ENCODE peak calls at places on chromosomes 6 and 20, in seven cellular contexts. One of them, this sample, is unnamed.

GRCh38 chr20:3704085-3704484 is 8.3 kb downstream of the SIGLEC1 start:
- DNase-seq in AG04449: no peak
- DNase-seq in neural crest cell: no peak
- DNase-seq in IMR-90: no peak
- DNase-seq in CD4-positive, alpha-beta T cell: no peak
- DNase-seq in AG09309: no peak
- DNase-seq in HCT116: no peak
- DNase-seq in this sample: no peak

GRCh38 chr6:73579851-73580246 is 59.0 kb upstream of the EEF1A1 start:
- DNase-seq in AG04449: peak
- DNase-seq in neural crest cell: no peak
- DNase-seq in IMR-90: peak
- DNase-seq in CD4-positive, alpha-beta T cell: no peak
- DNase-seq in AG09309: peak
- DNase-seq in HCT116: peak
- DNase-seq in this sample: peak

GRCh38 chr20:62149532-62150235 is 6.1 kb downstream of the SS18L1 start:
- DNase-seq in AG04449: no peak
- DNase-seq in neural crest cell: no peak
- DNase-seq in IMR-90: peak
- DNase-seq in CD4-positive, alpha-beta T cell: no peak
- DNase-seq in AG09309: no peak
- DNase-seq in HCT116: no peak
- DNase-seq in this sample: no peak

GRCh38 chr6:24357336-24358218 is at the start of gene DCDC2:
- DNase-seq in AG04449: no peak
- DNase-seq in neural crest cell: no peak
- DNase-seq in IMR-90: no peak
- DNase-seq in CD4-positive, alpha-beta T cell: peak
- DNase-seq in AG09309: no peak
- DNase-seq in HCT116: no peak
- DNase-seq in this sample: peak

GRCh38 chr6:43986177-43986825 is 141.0 kb downstream of the MRPL14 start:
- DNase-seq in AG04449: no peak
- DNase-seq in neural crest cell: no peak
- DNase-seq in IMR-90: no peak
- DNase-seq in CD4-positive, alpha-beta T cell: no peak
- DNase-seq in AG09309: no peak
- DNase-seq in HCT116: no peak
- DNase-seq in this sample: no peak

GRCh38 chr20:1526896-1527295 is 30.6 kb downstream of the SIRPD start:
- DNase-seq in AG04449: no peak
- DNase-seq in neural crest cell: no peak
- DNase-seq in IMR-90: peak
- DNase-seq in CD4-positive, alpha-beta T cell: no peak
- DNase-seq in AG09309: no peak
- DNase-seq in HCT116: no peak
- DNase-seq in this sample: no peak

GRCh38 chr20:47475419-47476044 is 26.2 kb upstream of the NCOA3 start:
- DNase-seq in AG04449: no peak
- DNase-seq in neural crest cell: no peak
- DNase-seq in IMR-90: no peak
- DNase-seq in CD4-positive, alpha-beta T cell: no peak
- DNase-seq in AG09309: no peak
- DNase-seq in HCT116: no peak
- DNase-seq in this sample: no peak

GRCh38 chr6:70758883-70759282 is 91.2 kb downstream of the SMAP1 start:
- DNase-seq in AG04449: no peak
- DNase-seq in neural crest cell: no peak
- DNase-seq in IMR-90: no peak
- DNase-seq in CD4-positive, alpha-beta T cell: no peak
- DNase-seq in AG09309: no peak
- DNase-seq in HCT116: no peak
- DNase-seq in this sample: no peak

GRCh38 chr6:105896052-105896820 is 189.9 kb upstream of the PRDM1 start:
- DNase-seq in AG04449: no peak
- DNase-seq in neural crest cell: no peak
- DNase-seq in IMR-90: peak
- DNase-seq in CD4-positive, alpha-beta T cell: no peak
- DNase-seq in AG09309: no peak
- DNase-seq in HCT116: no peak
- DNase-seq in this sample: no peak

GRCh38 chr20:44832724-44833123 is 22.4 kb upstream of the RIMS4 start:
- DNase-seq in AG04449: no peak
- DNase-seq in neural crest cell: no peak
- DNase-seq in IMR-90: no peak
- DNase-seq in CD4-positive, alpha-beta T cell: no peak
- DNase-seq in AG09309: no peak
- DNase-seq in HCT116: peak
- DNase-seq in this sample: no peak

GRCh38 chr6:32853541-32854375 is at the start of the genes PSMB9 and TAP1:
- DNase-seq in AG04449: peak
- DNase-seq in neural crest cell: peak
- DNase-seq in IMR-90: peak
- DNase-seq in CD4-positive, alpha-beta T cell: peak
- DNase-seq in AG09309: peak
- DNase-seq in HCT116: peak
- DNase-seq in this sample: peak

GRCh38 chr6:7282097-7282906 is 30.7 kb downstream of the SSR1 start:
- DNase-seq in AG04449: no peak
- DNase-seq in neural crest cell: no peak
- DNase-seq in IMR-90: no peak
- DNase-seq in CD4-positive, alpha-beta T cell: no peak
- DNase-seq in AG09309: no peak
- DNase-seq in HCT116: no peak
- DNase-seq in this sample: no peak

GRCh38 chr6:113414511-113414910 is 442.6 kb upstream of the MARCKS start:
- DNase-seq in AG04449: no peak
- DNase-seq in neural crest cell: no peak
- DNase-seq in IMR-90: peak
- DNase-seq in CD4-positive, alpha-beta T cell: no peak
- DNase-seq in AG09309: peak
- DNase-seq in HCT116: peak
- DNase-seq in this sample: peak

GRCh38 chr6:36197739-36198221 is 1.2 kb downstream of the BRPF3 start:
- DNase-seq in AG04449: no peak
- DNase-seq in neural crest cell: no peak
- DNase-seq in IMR-90: no peak
- DNase-seq in CD4-positive, alpha-beta T cell: no peak
- DNase-seq in AG09309: no peak
- DNase-seq in HCT116: no peak
- DNase-seq in this sample: no peak

GRCh38 chr6:53327017-53327395 is 21.7 kb downstream of the ELOVL5 start:
- DNase-seq in AG04449: no peak
- DNase-seq in neural crest cell: no peak
- DNase-seq in IMR-90: peak
- DNase-seq in CD4-positive, alpha-beta T cell: no peak
- DNase-seq in AG09309: no peak
- DNase-seq in HCT116: no peak
- DNase-seq in this sample: no peak

GRCh38 chr6:133892444-133893323 is 3.8 kb downstream of the TCF21 start:
- DNase-seq in AG04449: no peak
- DNase-seq in neural crest cell: no peak
- DNase-seq in IMR-90: peak
- DNase-seq in CD4-positive, alpha-beta T cell: no peak
- DNase-seq in AG09309: no peak
- DNase-seq in HCT116: no peak
- DNase-seq in this sample: no peak

GRCh38 chr6:3406928-3407809 is 49.7 kb downstream of the SLC22A23 start:
- DNase-seq in AG04449: no peak
- DNase-seq in neural crest cell: no peak
- DNase-seq in IMR-90: no peak
- DNase-seq in CD4-positive, alpha-beta T cell: no peak
- DNase-seq in AG09309: no peak
- DNase-seq in HCT116: no peak
- DNase-seq in this sample: peak

GRCh38 chr6:107490568-107491058 is 696 bp downstream of the SOBP start:
- DNase-seq in AG04449: no peak
- DNase-seq in neural crest cell: peak
- DNase-seq in IMR-90: no peak
- DNase-seq in CD4-positive, alpha-beta T cell: no peak
- DNase-seq in AG09309: no peak
- DNase-seq in HCT116: no peak
- DNase-seq in this sample: no peak

GRCh38 chr6:107488875-107489635 is 862 bp upstream of the SOBP start:
- DNase-seq in AG04449: no peak
- DNase-seq in neural crest cell: peak
- DNase-seq in IMR-90: peak
- DNase-seq in CD4-positive, alpha-beta T cell: no peak
- DNase-seq in AG09309: no peak
- DNase-seq in HCT116: no peak
- DNase-seq in this sample: peak

GRCh38 chr6:107491059-107491609 is 1.2 kb downstream of the SOBP start:
- DNase-seq in AG04449: no peak
- DNase-seq in neural crest cell: peak
- DNase-seq in IMR-90: peak
- DNase-seq in CD4-positive, alpha-beta T cell: no peak
- DNase-seq in AG09309: no peak
- DNase-seq in HCT116: no peak
- DNase-seq in this sample: no peak

GRCh38 chr6:107488174-107488874 is 1.6 kb upstream of the SOBP start:
- DNase-seq in AG04449: no peak
- DNase-seq in neural crest cell: no peak
- DNase-seq in IMR-90: no peak
- DNase-seq in CD4-positive, alpha-beta T cell: no peak
- DNase-seq in AG09309: no peak
- DNase-seq in HCT116: no peak
- DNase-seq in this sample: no peak

GRCh38 chr6:107489636-107490567 is at the start of gene SOBP:
- DNase-seq in AG04449: no peak
- DNase-seq in neural crest cell: peak
- DNase-seq in IMR-90: peak
- DNase-seq in CD4-positive, alpha-beta T cell: no peak
- DNase-seq in AG09309: no peak
- DNase-seq in HCT116: no peak
- DNase-seq in this sample: peak
- TF ChIP-seq CTCF in AG04449: no peak
- TF ChIP-seq CTCF in neural crest cell: peak
- TF ChIP-seq CTCF in IMR-90: no peak
- TF ChIP-seq CTCF in CD4-positive, alpha-beta T cell: no peak
- TF ChIP-seq CTCF in AG09309: no peak
- TF ChIP-seq CTCF in HCT116: no peak
- TF ChIP-seq CTCF in this sample: no peak

DNA sequence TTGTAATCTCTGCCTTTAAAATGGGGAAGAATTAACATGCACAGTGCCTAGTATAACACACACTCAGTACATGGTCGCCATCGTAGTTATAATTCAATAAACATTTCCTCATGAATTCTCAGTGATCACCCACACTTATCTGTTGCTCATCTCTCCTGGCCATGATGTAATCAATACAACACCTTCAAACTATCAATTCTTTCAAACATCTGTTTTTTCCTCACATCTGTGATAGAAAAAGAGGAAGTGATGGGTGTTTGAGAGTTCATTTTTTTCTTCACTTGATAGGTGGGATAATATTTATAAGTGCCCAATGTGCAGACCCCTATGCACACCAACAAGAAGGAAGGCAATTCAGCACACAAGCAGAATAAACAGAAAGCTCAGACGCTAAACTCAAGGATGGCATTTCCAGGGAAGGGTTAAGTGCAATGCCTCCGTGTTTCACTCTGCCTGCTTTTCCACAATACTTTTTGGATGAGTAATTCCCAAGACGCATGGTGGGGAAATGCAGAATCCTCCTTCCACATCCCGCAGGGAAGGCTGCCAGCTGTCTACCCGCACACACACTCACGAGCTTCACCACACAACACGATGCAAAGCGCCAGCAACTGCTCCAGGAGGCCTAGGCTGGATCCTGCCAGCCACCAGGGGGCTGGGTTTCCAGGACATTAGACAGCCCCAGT is 100.3 kb downstream of the GMPR start:
- DNase-seq in AG04449: peak
- DNase-seq in neural crest cell: no peak
- DNase-seq in IMR-90: peak
- DNase-seq in CD4-positive, alpha-beta T cell: no peak
- DNase-seq in AG09309: peak
- DNase-seq in HCT116: no peak
- DNase-seq in this sample: peak
- TF ChIP-seq CTCF in AG04449: peak
- TF ChIP-seq CTCF in neural crest cell: peak
- TF ChIP-seq CTCF in IMR-90: peak
- TF ChIP-seq CTCF in CD4-positive, alpha-beta T cell: no peak
- TF ChIP-seq CTCF in AG09309: peak
- TF ChIP-seq CTCF in HCT116: peak
- TF ChIP-seq CTCF in this sample: peak

GRCh38 chr6:142075516-142076101 is 57.1 kb upstream of the GJE1 start:
- DNase-seq in AG04449: no peak
- DNase-seq in neural crest cell: no peak
- DNase-seq in IMR-90: no peak
- DNase-seq in CD4-positive, alpha-beta T cell: no peak
- DNase-seq in AG09309: no peak
- DNase-seq in HCT116: no peak
- DNase-seq in this sample: no peak

GRCh38 chr6:142074516-142074915 is 58.2 kb upstream of the GJE1 start:
- DNase-seq in AG04449: no peak
- DNase-seq in neural crest cell: no peak
- DNase-seq in IMR-90: peak
- DNase-seq in CD4-positive, alpha-beta T cell: no peak
- DNase-seq in AG09309: no peak
- DNase-seq in HCT116: no peak
- DNase-seq in this sample: no peak

GRCh38 chr6:142071981-142072380 is 60.7 kb upstream of the GJE1 start:
- DNase-seq in AG04449: no peak
- DNase-seq in neural crest cell: no peak
- DNase-seq in IMR-90: no peak
- DNase-seq in CD4-positive, alpha-beta T cell: no peak
- DNase-seq in AG09309: no peak
- DNase-seq in HCT116: peak
- DNase-seq in this sample: no peak
- TF ChIP-seq CTCF in AG04449: no peak
- TF ChIP-seq CTCF in neural crest cell: no peak
- TF ChIP-seq CTCF in IMR-90: no peak
- TF ChIP-seq CTCF in CD4-positive, alpha-beta T cell: no peak
- TF ChIP-seq CTCF in AG09309: peak
- TF ChIP-seq CTCF in HCT116: peak
- TF ChIP-seq CTCF in this sample: no peak

GRCh38 chr6:160791981-160792418 is 90.0 kb downstream of the PLG start:
- DNase-seq in AG04449: no peak
- DNase-seq in neural crest cell: no peak
- DNase-seq in IMR-90: no peak
- DNase-seq in CD4-positive, alpha-beta T cell: no peak
- DNase-seq in AG09309: no peak
- DNase-seq in HCT116: peak
- DNase-seq in this sample: peak

GRCh38 chr6:160789263-160790027 is 87.4 kb downstream of the PLG start:
- DNase-seq in AG04449: no peak
- DNase-seq in neural crest cell: no peak
- DNase-seq in IMR-90: no peak
- DNase-seq in CD4-positive, alpha-beta T cell: no peak
- DNase-seq in AG09309: no peak
- DNase-seq in HCT116: no peak
- DNase-seq in this sample: no peak

GRCh38 chr6:160788806-160789205 is 86.8 kb downstream of the PLG start:
- DNase-seq in AG04449: no peak
- DNase-seq in neural crest cell: no peak
- DNase-seq in IMR-90: no peak
- DNase-seq in CD4-positive, alpha-beta T cell: no peak
- DNase-seq in AG09309: no peak
- DNase-seq in HCT116: no peak
- DNase-seq in this sample: no peak

GRCh38 chr6:160791459-160791858 is 89.4 kb downstream of the PLG start:
- DNase-seq in AG04449: no peak
- DNase-seq in neural crest cell: no peak
- DNase-seq in IMR-90: no peak
- DNase-seq in CD4-positive, alpha-beta T cell: no peak
- DNase-seq in AG09309: no peak
- DNase-seq in HCT116: peak
- DNase-seq in this sample: peak

GRCh38 chr6:160790028-160790792 is 88.2 kb downstream of the PLG start:
- DNase-seq in AG04449: no peak
- DNase-seq in neural crest cell: no peak
- DNase-seq in IMR-90: no peak
- DNase-seq in CD4-positive, alpha-beta T cell: no peak
- DNase-seq in AG09309: no peak
- DNase-seq in HCT116: peak
- DNase-seq in this sample: no peak
- TF ChIP-seq CTCF in AG04449: no peak
- TF ChIP-seq CTCF in neural crest cell: no peak
- TF ChIP-seq CTCF in IMR-90: no peak
- TF ChIP-seq CTCF in CD4-positive, alpha-beta T cell: no peak
- TF ChIP-seq CTCF in AG09309: peak
- TF ChIP-seq CTCF in HCT116: no peak
- TF ChIP-seq CTCF in this sample: no peak